ENCODE peak calls at places on chromosome 17, in nine cellular contexts. S, M, D, W, G, I, V, N and H are unnamed samples.

GRCh38 chr17:1120596-1121441 is 59.0 kb downstream of the ABR start:
- DNase-seq in I (no peak), M (no peak), N (no peak), S (no peak), D (no peak), W (no peak), G (no peak), V (no peak), H (no peak)

GRCh38 chr17:2865228-2865627 is 69.0 kb downstream of the RAP1GAP2 start:
- DNase-seq in I (no peak), S (no peak), D (no peak), G (no peak), N (no peak), W (no peak), M (no peak), V (no peak), H (no peak)

GRCh38 chr17:75679706-75680201 is 12.6 kb downstream of the SAP30BP start:
- DNase-seq in M (no peak), D (no peak), V (peak), G (no peak), I (no peak), S (no peak), W (no peak), N (no peak), H (no peak)

GRCh38 chr17:55672585-55673501 is 49.8 kb downstream of the TMEM100 start:
- DNase-seq in N (no peak), D (no peak), S (no peak), G (no peak), I (no peak), M (no peak), W (no peak), V (no peak), H (no peak)

GRCh38 chr17:57747221-57748017 is 2.3 kb upstream of the CCDC182 start:
- DNase-seq in G (peak), V (peak), N (no peak), M (peak), W (no peak), I (peak), S (peak), D (peak), H (peak)

GRCh38 chr17:80445152-80446110 is 30.5 kb downstream of the ENDOV start:
- DNase-seq in I (no peak), M (no peak), W (no peak), V (no peak), G (no peak), N (no peak), D (no peak), S (no peak), H (no peak)

GRCh38 chr17:43356999-43357398 is 41.8 kb upstream of the ARL4D start:
- DNase-seq in I (no peak), V (peak), N (peak), D (no peak), M (no peak), G (peak), W (no peak), S (no peak), H (no peak)

GRCh38 chr17:5248821-5249479 is 14.3 kb upstream of the SCIMP start:
- DNase-seq in N (no peak), M (no peak), W (no peak), S (no peak), G (no peak), V (no peak), D (no peak), I (no peak), H (no peak)

GRCh38 chr17:37098910-37099664 is 150.3 kb downstream of the AATF start:
- DNase-seq in M (no peak), S (no peak), D (no peak), W (no peak), I (no peak), V (no peak), G (no peak), N (no peak), H (no peak)

GRCh38 chr17:9513266-9513665 is 62.4 kb downstream of the STX8 start:
- DNase-seq in S (no peak), N (no peak), I (no peak), W (no peak), M (no peak), G (no peak), D (no peak), V (no peak), H (no peak)

GRCh38 chr17:72338847-72339790 is 218.3 kb downstream of the SOX9 start:
- DNase-seq in V (peak), S (no peak), G (peak), N (no peak), I (no peak), M (peak), W (no peak), D (no peak), H (no peak)

GRCh38 chr17:61474235-61474927 is 22.2 kb downstream of the TBX4 start:
- DNase-seq in D (no peak), I (no peak), V (no peak), W (no peak), G (peak), S (no peak), M (no peak), N (peak), H (peak)

GRCh38 chr17:52754838-52755237 is 596.3 kb upstream of the CA10 start:
- DNase-seq in I (no peak), V (no peak), D (no peak), S (no peak), G (no peak), M (no peak), N (no peak), W (no peak), H (no peak)

GRCh38 chr17:59761385-59762021 is 54.0 kb downstream of the VMP1 start:
- DNase-seq in V (no peak), M (no peak), W (no peak), S (no peak), G (no peak), I (no peak), D (no peak), N (no peak), H (no peak)

GRCh38 chr17:81960130-81960958 is 643 bp downstream of the NOTUM start:
- DNase-seq in M (no peak), G (no peak), S (no peak), W (no peak), D (no peak), I (no peak), N (peak), V (no peak), H (no peak)

GRCh38 chr17:36977066-36977465 is 28.3 kb downstream of the AATF start:
- DNase-seq in W (no peak), S (no peak), V (no peak), N (no peak), M (no peak), D (no peak), G (no peak), I (no peak), H (no peak)

GRCh38 chr17:45050680-45051059 is 762 bp downstream of the DCAKD start:
- DNase-seq in W (peak), D (no peak), V (peak), G (no peak), I (no peak), S (peak), N (no peak), M (no peak), H (peak)

GRCh38 chr17:3893003-3893719 is at the start of gene CAMKK1:
- DNase-seq in W (peak), V (peak), I (peak), S (peak), N (peak), D (peak), M (peak), G (no peak), H (peak)

GRCh38 chr17:1002412-1002753 is 5.5 kb downstream of the TIMM22 start:
- DNase-seq in V (peak), I (no peak), W (no peak), D (no peak), S (no peak), N (no peak), M (no peak), G (no peak), H (no peak)

GRCh38 chr17:64231567-64232141 is 31.4 kb downstream of the TEX2 start:
- DNase-seq in S (no peak), N (no peak), M (no peak), I (no peak), D (no peak), V (no peak), W (no peak), G (no peak), H (no peak)

GRCh38 chr17:73595068-73595865 is 49.0 kb downstream of the SDK2 start:
- DNase-seq in D (peak), V (no peak), M (peak), G (no peak), S (no peak), N (no peak), I (no peak), W (no peak), H (no peak)

GRCh38 chr17:7260601-7261376 is 1.5 kb downstream of the CLDN7 start:
- DNase-seq in S (no peak), I (no peak), N (no peak), M (peak), G (no peak), D (no peak), V (no peak), W (no peak), H (no peak)

GRCh38 chr17:44374306-44375195 is 10.9 kb upstream of the FAM171A2 start:
- DNase-seq in S (no peak), M (no peak), V (no peak), I (no peak), N (no peak), D (no peak), G (no peak), W (no peak), H (no peak)

GRCh38 chr17:50037321-50038107 is 18.4 kb upstream of the ITGA3 start:
- DNase-seq in S (no peak), N (no peak), I (no peak), G (no peak), M (no peak), D (no peak), V (peak), W (no peak), H (no peak)

GRCh38 chr17:76887809-76888208 is 19.6 kb downstream of the MGAT5B start:
- DNase-seq in V (no peak), S (no peak), W (no peak), I (no peak), M (no peak), D (no peak), N (no peak), G (no peak), H (no peak)

GRCh38 chr17:43615952-43616351 is 45.8 kb downstream of the MEOX1 start:
- DNase-seq in I (no peak), N (no peak), G (no peak), S (no peak), W (no peak), D (no peak), M (no peak), V (no peak), H (no peak)

GRCh38 chr17:67696347-67696746 is 21.4 kb upstream of the NOL11 start:
- DNase-seq in N (no peak), S (no peak), W (no peak), M (no peak), I (no peak), V (no peak), D (no peak), G (no peak), H (no peak)

GRCh38 chr17:50157891-50158290 is 7.4 kb upstream of the PPP1R9B start:
- DNase-seq in M (no peak), S (no peak), G (no peak), D (no peak), V (no peak), W (no peak), I (no peak), N (no peak), H (no peak)

GRCh38 chr17:73232587-73233373 is 28.9 kb downstream of the CPSF4L start:
- DNase-seq in V (peak), I (no peak), N (no peak), D (no peak), S (peak), M (peak), G (no peak), W (no peak), H (peak)

GRCh38 chr17:56478836-56479447 is 114.6 kb upstream of the NOG start:
- DNase-seq in S (no peak), G (no peak), D (no peak), I (peak), V (peak), N (no peak), W (no peak), M (peak), H (peak)

GRCh38 chr17:68576811-68577551 is 24.2 kb downstream of the FAM20A start:
- DNase-seq in I (no peak), V (no peak), D (no peak), S (no peak), N (no peak), M (no peak), G (peak), W (no peak), H (no peak)

GRCh38 chr17:38868095-38868967 is 1.5 kb upstream of the LASP1 start:
- DNase-seq in V (peak), D (no peak), N (no peak), W (no peak), G (no peak), I (no peak), S (no peak), M (peak), H (no peak)

GRCh38 chr17:45020354-45021138 is 30.9 kb downstream of the DCAKD start:
- DNase-seq in D (no peak), W (no peak), N (no peak), S (no peak), M (peak), G (no peak), V (peak), I (no peak), H (peak)

GRCh38 chr17:47427985-47428384 is 102.9 kb upstream of the NPEPPS start:
- DNase-seq in W (no peak), D (no peak), I (no peak), N (no peak), S (no peak), M (no peak), G (no peak), V (no peak), H (no peak)

GRCh38 chr17:35846055-35846809 is 22.5 kb downstream of the HEATR9 start:
- DNase-seq in V (no peak), D (no peak), G (peak), S (no peak), M (no peak), I (no peak), W (no peak), N (no peak), H (no peak)

GRCh38 chr17:5508855-5509254 is 22.5 kb downstream of the MIS12 start:
- DNase-seq in D (no peak), M (no peak), W (no peak), S (no peak), N (no peak), I (no peak), G (no peak), V (peak), H (peak)

GRCh38 chr17:4543557-4544026 is 11.6 kb downstream of the MYBBP1A start:
- DNase-seq in G (no peak), V (no peak), N (no peak), W (no peak), I (no peak), M (peak), S (no peak), D (no peak), H (no peak)

GRCh38 chr17:40605301-40605700 is 40.0 kb upstream of the CCR7 start:
- DNase-seq in S (peak), G (no peak), M (no peak), N (no peak), D (no peak), V (no peak), W (no peak), I (no peak), H (no peak)